ENCODE peak calls at places on chromosomes 11 and 22, in five cellular contexts. Z is astrocyte of the spinal cord, K is AG09309, G is A549, F is Calu3. Q is an unnamed sample.

GRCh38 chr22:29313126-29314071 is 2.1 kb downstream of the RASL10A start:
- DNase-seq in Z (peak), K (no peak), G (peak), F (no peak), Q (no peak)

GRCh38 chr22:30424471-30425326 is 869 bp upstream of the MTFP1 start:
- DNase-seq in Z (no peak), K (no peak), G (peak), F (peak), Q (peak)

GRCh38 chr11:16632295-16633200 is 105.9 kb upstream of the C11orf58 start:
- DNase-seq in Z (peak), K (no peak), G (peak), F (peak), Q (peak)

GRCh38 chr22:28702891-28703290 is 23.3 kb upstream of the TTC28 start:
- DNase-seq in Z (no peak), K (no peak), G (no peak), F (no peak), Q (no peak)

GRCh38 chr11:120182790-120183491 is 27.9 kb upstream of the OAF start:
- DNase-seq in Z (no peak), K (no peak), G (peak), F (no peak), Q (peak)

GRCh38 chr11:65399249-65399648 is 12.8 kb downstream of the FRMD8 start:
- DNase-seq in Z (no peak), K (no peak), G (no peak), F (no peak), Q (no peak)

GRCh38 chr11:116148056-116148455 is 624.7 kb downstream of the BUD13 start:
- DNase-seq in Z (no peak), K (no peak), G (no peak), F (no peak), Q (no peak)

GRCh38 chr22:28903080-28903479 is 19.7 kb downstream of the ZNRF3 start:
- DNase-seq in Z (no peak), K (no peak), G (no peak), F (no peak), Q (no peak)

GRCh38 chr11:12845739-12846358 is 163.3 kb upstream of the RASSF10 start:
- DNase-seq in Z (peak), K (no peak), G (peak), F (peak), Q (no peak)

GRCh38 chr11:61516675-61517516 is 8.3 kb downstream of the LRRC10B start:
- DNase-seq in Z (peak), K (no peak), G (peak), F (peak), Q (peak)

GRCh38 chr11:45885274-45885920 is at the start of gene MAPK8IP1:
- DNase-seq in Z (no peak), K (no peak), G (peak), F (peak), Q (peak)

GRCh38 chr11:27381238-27381666 is 18.2 kb upstream of the CCDC34 start:
- DNase-seq in Z (no peak), K (no peak), G (peak), F (no peak), Q (no peak)

GRCh38 chr11:43503417-43503816 is 144.7 kb downstream of the TTC17 start:
- DNase-seq in Z (no peak), K (no peak), G (no peak), F (no peak), Q (no peak)

GRCh38 chr11:76639621-76640020 is 30.9 kb downstream of the LRRC32 start:
- DNase-seq in Z (no peak), K (no peak), G (no peak), F (no peak), Q (no peak)

GRCh38 chr22:25403752-25404471 is 160.6 kb upstream of the GRK3 start:
- DNase-seq in Z (peak), K (peak), G (peak), F (no peak), Q (no peak)

GRCh38 chr11:63944987-63945386 is 6.2 kb downstream of the NAA40 start:
- DNase-seq in Z (no peak), K (no peak), G (no peak), F (no peak), Q (no peak)

GRCh38 chr11:95338430-95338991 is 107.5 kb upstream of the SESN3 start:
- DNase-seq in Z (peak), K (no peak), G (no peak), F (no peak), Q (no peak)

GRCh38 chr11:124402326-124402922 is 3.6 kb upstream of the OR8B3 start:
- DNase-seq in Z (peak), K (peak), G (peak), F (peak), Q (peak)

GRCh38 chr11:66539526-66539925 is 6.3 kb downstream of the ZDHHC24 start:
- DNase-seq in Z (no peak), K (no peak), G (no peak), F (no peak), Q (no peak)

GRCh38 chr11:26043665-26044064 is 288.3 kb upstream of the ANO3 start:
- DNase-seq in Z (no peak), K (no peak), G (no peak), F (no peak), Q (no peak)

GRCh38 chr11:125457814-125458343 is 38.2 kb downstream of the FEZ1 start:
- DNase-seq in Z (peak), K (no peak), G (no peak), F (peak), Q (no peak)

GRCh38 chr11:134372536-134372935 is 39.5 kb downstream of the B3GAT1 start:
- DNase-seq in Z (no peak), K (no peak), G (no peak), F (no peak), Q (no peak)

GRCh38 chr11:123519055-123519796 is 89.2 kb downstream of the GRAMD1B start:
- DNase-seq in Z (peak), K (no peak), G (no peak), F (no peak), Q (peak)

GRCh38 chr11:88250566-88251080 is 75.4 kb upstream of the RAB38 start:
- DNase-seq in Z (no peak), K (no peak), G (no peak), F (no peak), Q (no peak)

GRCh38 chr11:126874831-126875230 is 125.7 kb downstream of the KIRREL3 start:
- DNase-seq in Z (no peak), K (no peak), G (no peak), F (no peak), Q (no peak)
- TF ChIP-seq CTCF in Z (peak), K (peak), G (peak), F (no peak), Q (no peak)

GRCh38 chr11:106233191-106233590 is 155.7 kb downstream of the AASDHPPT start:
- DNase-seq in Z (no peak), K (no peak), G (no peak), F (no peak), Q (no peak)

GRCh38 chr11:106236295-106236694 is 158.8 kb downstream of the AASDHPPT start:
- DNase-seq in Z (no peak), K (no peak), G (no peak), F (no peak), Q (no peak)

GRCh38 chr11:106228996-106229395 is 151.5 kb downstream of the AASDHPPT start:
- DNase-seq in Z (no peak), K (no peak), G (no peak), F (no peak), Q (no peak)

GRCh38 chr11:106234794-106235193 is 157.3 kb downstream of the AASDHPPT start:
- DNase-seq in Z (no peak), K (no peak), G (no peak), F (no peak), Q (no peak)

DNA sequence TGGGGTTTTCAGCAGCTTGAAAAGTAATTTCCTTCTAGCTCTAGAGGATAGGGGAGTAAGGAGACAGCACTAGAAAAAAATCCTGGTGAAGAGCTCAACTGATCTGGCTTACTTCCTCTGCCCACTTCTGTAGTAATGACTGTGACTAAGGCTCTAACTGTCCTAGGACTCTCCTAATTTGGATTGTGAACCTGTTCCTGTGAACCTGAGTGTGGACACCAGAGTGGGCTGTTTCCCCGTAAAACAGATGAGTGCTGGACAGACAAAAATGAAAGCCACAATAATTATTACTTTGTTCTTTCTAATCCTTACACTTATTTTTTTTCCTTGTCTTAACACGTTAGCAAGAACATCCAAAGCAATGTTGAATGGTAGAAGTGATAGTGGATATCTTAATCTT is 154.1 kb downstream of the AASDHPPT start:
- DNase-seq in Z (peak), K (peak), G (no peak), F (no peak), Q (no peak)
- TF ChIP-seq CTCF in Z (peak), K (peak), G (no peak), F (no peak), Q (peak)

GRCh38 chr22:35375031-35375430 is 5.9 kb upstream of the HMOX1 start:
- DNase-seq in Z (peak), K (peak), G (no peak), F (no peak), Q (no peak)

GRCh38 chr22:35377735-35378134 is 3.2 kb upstream of the HMOX1 start:
- DNase-seq in Z (no peak), K (no peak), G (no peak), F (no peak), Q (no peak)

GRCh38 chr22:35378547-35379078 is 2.3 kb upstream of the HMOX1 start:
- DNase-seq in Z (no peak), K (no peak), G (no peak), F (no peak), Q (no peak)

GRCh38 chr22:35379146-35379993 is 1.5 kb upstream of the HMOX1 start:
- DNase-seq in Z (no peak), K (no peak), G (no peak), F (no peak), Q (peak)

DNA sequence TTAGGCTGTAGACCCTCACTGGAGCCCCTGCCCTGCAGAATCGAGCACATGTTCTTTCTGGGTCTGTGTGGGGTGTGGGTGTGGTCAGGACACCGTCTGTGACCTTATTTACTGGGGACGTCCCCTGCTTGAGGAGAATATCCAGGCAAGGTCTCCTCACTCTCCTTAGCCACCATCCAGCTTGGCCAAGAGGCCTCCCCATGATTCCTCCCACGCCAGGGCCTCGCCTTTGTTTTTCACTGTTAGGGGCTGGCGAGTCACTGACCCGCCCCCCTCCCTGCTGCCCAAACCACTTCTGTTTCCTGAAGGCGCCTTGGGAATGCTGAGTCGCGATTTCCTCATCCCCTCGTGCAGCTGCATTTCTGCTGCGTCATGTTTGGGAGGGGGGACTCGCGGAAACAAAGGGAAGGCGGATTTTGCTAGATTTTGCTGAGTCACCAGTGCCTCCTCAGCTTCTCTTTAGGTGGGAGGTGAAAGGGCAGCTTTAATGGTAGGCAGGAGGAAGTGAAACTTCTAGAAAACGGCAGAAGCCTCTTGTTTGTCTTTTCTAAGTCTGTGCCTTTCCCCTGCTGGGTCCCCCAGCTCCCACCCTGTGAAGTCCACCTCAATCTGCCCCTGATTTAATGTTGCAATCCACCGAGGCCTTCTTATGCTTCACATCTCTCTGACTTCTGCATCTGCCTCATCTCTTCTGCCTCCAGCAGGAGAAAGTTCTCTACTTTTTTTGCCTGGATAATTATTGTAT is 4.0 kb upstream of the HMOX1 start:
- DNase-seq in Z (peak), K (peak), G (peak), F (peak), Q (peak)
- TF ChIP-seq CTCF in Z (no peak), K (no peak), G (no peak), F (no peak), Q (no peak)

DNA sequence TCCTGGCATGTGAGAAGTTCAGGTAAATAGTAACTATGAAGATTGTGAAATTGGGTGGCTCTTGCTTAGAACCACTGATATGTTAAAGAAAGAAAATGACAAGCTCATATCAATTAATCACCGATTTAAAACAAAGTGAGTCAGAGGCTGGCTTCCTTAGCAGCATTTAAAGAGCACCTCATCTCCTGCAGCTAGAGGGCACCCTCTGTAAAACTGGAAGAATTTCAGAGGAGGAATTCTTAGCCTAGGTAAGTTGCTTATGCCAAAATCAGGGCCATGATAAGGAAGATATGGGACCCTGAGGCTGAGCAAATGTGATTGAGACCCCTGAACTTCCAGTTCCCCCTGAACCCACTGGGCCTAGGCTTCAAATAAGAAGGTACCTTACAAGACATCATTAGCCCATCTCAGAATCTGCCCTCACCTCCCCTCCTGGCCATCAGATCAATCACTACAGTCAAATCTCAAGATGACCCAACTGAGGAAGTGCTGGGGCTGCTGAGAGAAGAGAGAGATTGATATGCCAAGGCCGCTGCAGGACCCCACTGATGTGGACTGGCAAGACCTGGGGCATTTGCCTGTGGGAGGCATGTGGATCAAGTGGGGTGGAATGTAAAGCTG is 8.6 kb upstream of the CD3E start:
- DNase-seq in Z (peak), K (no peak), G (no peak), F (peak), Q (no peak)
- TF ChIP-seq CTCF in Z (peak), K (peak), G (peak), F (no peak), Q (peak)

DNA sequence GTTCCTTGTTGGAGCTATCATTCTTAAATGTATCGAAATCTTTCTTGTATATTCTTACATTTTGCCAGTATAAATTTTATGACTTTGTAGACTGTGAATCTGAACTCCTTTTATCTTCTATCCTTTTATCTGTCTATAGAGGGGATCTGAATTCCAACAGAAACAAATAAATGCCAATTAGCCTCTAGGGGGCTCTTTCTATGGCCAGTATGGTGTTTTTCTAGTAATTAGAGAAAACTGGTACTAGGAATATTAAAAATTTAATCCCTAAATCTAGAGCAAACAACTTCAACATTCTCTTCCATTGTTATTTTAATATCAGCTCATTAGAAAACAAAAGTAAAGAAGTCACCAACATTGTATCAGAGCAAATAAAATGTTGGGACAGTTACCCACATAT is 21.5 kb upstream of the CAT start:
- DNase-seq in Z (no peak), K (no peak), G (no peak), F (no peak), Q (no peak)
- TF ChIP-seq CTCF in Z (no peak), K (no peak), G (no peak), F (no peak), Q (no peak)

GRCh38 chr11:19658344-19658743 is 54.3 kb upstream of the NAV2 start:
- DNase-seq in Z (no peak), K (no peak), G (peak), F (no peak), Q (no peak)

GRCh38 chr11:19659529-19659928 is 53.1 kb upstream of the NAV2 start:
- DNase-seq in Z (no peak), K (no peak), G (no peak), F (no peak), Q (no peak)

GRCh38 chr11:19660076-19660475 is 52.6 kb upstream of the NAV2 start:
- DNase-seq in Z (peak), K (no peak), G (peak), F (peak), Q (peak)

GRCh38 chr11:19652976-19653375 is 59.7 kb upstream of the NAV2 start:
- DNase-seq in Z (no peak), K (no peak), G (no peak), F (no peak), Q (no peak)

GRCh38 chr11:19656140-19656541 is 56.5 kb upstream of the NAV2 start:
- DNase-seq in Z (no peak), K (no peak), G (no peak), F (no peak), Q (no peak)
- TF ChIP-seq CTCF in Z (no peak), K (no peak), G (no peak), F (no peak), Q (no peak)

DNA sequence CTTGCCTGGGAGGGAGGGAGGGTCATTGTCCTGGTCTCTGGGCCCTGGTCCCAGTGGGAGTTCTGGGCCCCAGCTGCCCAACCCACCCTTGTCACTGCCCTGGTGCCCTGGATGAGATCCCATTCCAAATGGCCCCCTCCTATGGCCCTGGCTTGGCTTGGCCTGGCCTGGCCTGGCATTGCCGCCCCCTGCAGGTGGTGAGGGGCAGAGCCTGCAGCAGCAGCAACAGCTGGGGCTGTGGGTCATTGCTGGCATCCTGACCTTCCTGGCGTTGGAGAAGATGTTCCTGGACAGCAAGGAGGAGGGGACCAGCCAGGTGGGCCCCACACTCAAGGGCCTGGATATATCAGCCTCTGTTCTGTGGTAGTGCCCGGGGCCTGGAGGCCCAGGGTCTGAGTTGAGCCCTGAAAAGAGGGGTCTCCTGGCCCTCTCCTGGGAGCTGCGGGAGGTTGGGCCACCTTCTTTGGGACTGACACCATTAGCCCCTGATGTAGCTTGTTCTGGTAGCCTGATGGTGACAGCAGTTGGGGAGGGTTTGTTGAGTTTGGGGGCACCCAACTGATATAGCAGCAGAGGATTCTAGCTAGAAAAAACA is 3.9 kb downstream of the SLC39A13 start:
- DNase-seq in Z (no peak), K (no peak), G (peak), F (peak), Q (no peak)
- TF ChIP-seq CTCF in Z (peak), K (peak), G (peak), F (peak), Q (peak)

GRCh38 chr22:23239429-23239828 is 59.1 kb downstream of the BCR start:
- DNase-seq in Z (no peak), K (no peak), G (no peak), F (no peak), Q (no peak)

GRCh38 chr22:23242473-23243001 is 62.2 kb downstream of the BCR start:
- DNase-seq in Z (peak), K (no peak), G (no peak), F (no peak), Q (no peak)

GRCh38 chr22:23241562-23242472 is 61.5 kb downstream of the BCR start:
- DNase-seq in Z (no peak), K (no peak), G (no peak), F (no peak), Q (no peak)

GRCh38 chr22:23238707-23239106 is 58.4 kb downstream of the BCR start:
- DNase-seq in Z (no peak), K (no peak), G (no peak), F (no peak), Q (no peak)

DNA sequence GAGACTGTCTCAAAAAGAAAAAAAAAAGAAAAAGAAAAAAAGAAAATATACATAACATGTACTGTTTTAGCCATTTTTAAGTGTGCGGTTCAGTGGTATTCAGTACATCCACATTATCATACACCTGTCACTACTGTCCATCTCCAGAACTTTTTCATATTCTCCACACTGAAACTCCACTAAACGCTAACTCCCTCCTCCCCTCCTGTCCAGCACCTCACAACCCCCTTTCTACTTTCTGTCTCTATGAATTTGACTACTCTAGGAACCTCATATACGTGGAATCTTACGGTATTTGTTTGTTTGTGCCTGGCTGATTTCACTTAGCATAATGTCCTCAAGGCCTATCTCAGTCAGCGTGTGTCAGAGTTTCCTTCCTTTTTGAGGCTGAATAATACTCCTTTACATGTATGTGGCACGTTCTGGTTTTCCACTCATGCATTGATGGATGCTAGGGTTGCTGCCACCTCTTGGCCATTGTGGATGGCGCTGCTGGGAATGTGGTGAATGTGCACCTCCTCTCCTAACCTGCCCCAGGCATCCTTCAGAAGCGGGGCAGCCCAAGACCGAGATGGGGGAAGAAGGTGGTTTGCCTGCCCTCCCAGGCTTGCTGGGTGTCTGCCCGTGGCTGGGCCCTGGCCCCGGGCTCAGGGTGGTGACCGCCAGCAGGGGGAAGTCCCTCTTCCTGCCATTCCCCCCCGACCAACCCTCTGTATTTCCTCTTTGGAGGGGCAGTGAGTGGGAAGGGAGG is 60.5 kb downstream of the BCR start:
- DNase-seq in Z (no peak), K (no peak), G (peak), F (peak), Q (no peak)
- TF ChIP-seq CTCF in Z (peak), K (peak), G (no peak), F (no peak), Q (no peak)